ENCODE peak calls at places on chromosomes 4 and X, in four cellular contexts. One of them, this sample, is unnamed.

GRCh38 chr4:94827481-94828110 is 69.8 kb downstream of the BMPR1B start:
- DNase-seq in tibial nerve: no peak
- DNase-seq in right lobe of liver: no peak
- DNase-seq in GM23338: no peak
- DNase-seq in this sample: peak

GRCh38 chrX:11704725-11705495 is 39.2 kb upstream of the ARHGAP6 start:
- DNase-seq in tibial nerve: no peak
- DNase-seq in right lobe of liver: no peak
- DNase-seq in GM23338: peak
- DNase-seq in this sample: no peak

GRCh38 chrX:129779747-129780146 is at the start of gene SASH3:
- DNase-seq in tibial nerve: peak
- DNase-seq in right lobe of liver: peak
- DNase-seq in GM23338: no peak
- DNase-seq in this sample: no peak

GRCh38 chr4:40055873-40056721 is 553 bp upstream of the N4BP2 start:
- DNase-seq in tibial nerve: peak
- DNase-seq in right lobe of liver: peak
- DNase-seq in GM23338: peak
- DNase-seq in this sample: peak

GRCh38 chr4:8235224-8235623 is 34.3 kb upstream of the HTRA3 start:
- DNase-seq in tibial nerve: no peak
- DNase-seq in right lobe of liver: peak
- DNase-seq in GM23338: no peak
- DNase-seq in this sample: no peak

GRCh38 chrX:155056877-155057792 is 13.8 kb downstream of the CMC4 start:
- DNase-seq in tibial nerve: peak
- DNase-seq in right lobe of liver: peak
- DNase-seq in GM23338: peak
- DNase-seq in this sample: no peak

GRCh38 chr4:150960818-150961217 is 54.3 kb downstream of the LRBA start:
- DNase-seq in tibial nerve: no peak
- DNase-seq in right lobe of liver: no peak
- DNase-seq in GM23338: peak
- DNase-seq in this sample: no peak

GRCh38 chr4:113141901-113142346 is 92.5 kb downstream of the ANK2 start:
- DNase-seq in tibial nerve: no peak
- DNase-seq in right lobe of liver: no peak
- DNase-seq in GM23338: no peak
- DNase-seq in this sample: peak

GRCh38 chrX:27336466-27337091 is 126.6 kb downstream of the PPP4R3C start:
- DNase-seq in tibial nerve: no peak
- DNase-seq in right lobe of liver: no peak
- DNase-seq in GM23338: peak
- DNase-seq in this sample: no peak

GRCh38 chrX:34875204-34875603 is 67.4 kb upstream of the FAM47B start:
- DNase-seq in tibial nerve: no peak
- DNase-seq in right lobe of liver: no peak
- DNase-seq in GM23338: no peak
- DNase-seq in this sample: no peak

GRCh38 chrX:137427813-137428212 is 138.1 kb upstream of the ZIC3 start:
- DNase-seq in tibial nerve: no peak
- DNase-seq in right lobe of liver: no peak
- DNase-seq in GM23338: peak
- DNase-seq in this sample: no peak

GRCh38 chr4:48570646-48571220 is 80.7 kb downstream of the ZAR1 start:
- DNase-seq in tibial nerve: no peak
- DNase-seq in right lobe of liver: no peak
- DNase-seq in GM23338: no peak
- DNase-seq in this sample: peak

GRCh38 chr4:74632634-74633033 is 161.7 kb downstream of the BTC start:
- DNase-seq in tibial nerve: peak
- DNase-seq in right lobe of liver: no peak
- DNase-seq in GM23338: no peak
- DNase-seq in this sample: no peak

GRCh38 chr4:163536101-163536500 is 41.6 kb downstream of the TMA16 start:
- DNase-seq in tibial nerve: no peak
- DNase-seq in right lobe of liver: no peak
- DNase-seq in GM23338: no peak
- DNase-seq in this sample: no peak

GRCh38 chrX:78329486-78329885 is 2.1 kb upstream of the CYSLTR1 start:
- DNase-seq in tibial nerve: no peak
- DNase-seq in right lobe of liver: no peak
- DNase-seq in GM23338: no peak
- DNase-seq in this sample: no peak

GRCh38 chrX:46140272-46140671 is 404.9 kb downstream of the ZNF674 start:
- DNase-seq in tibial nerve: no peak
- DNase-seq in right lobe of liver: no peak
- DNase-seq in GM23338: no peak
- DNase-seq in this sample: no peak

GRCh38 chrX:35726176-35726575 is 72.0 kb upstream of the MAGEB16 start:
- DNase-seq in tibial nerve: no peak
- DNase-seq in right lobe of liver: no peak
- DNase-seq in GM23338: peak
- DNase-seq in this sample: no peak

GRCh38 chr4:151184523-151185458 is 85.4 kb downstream of the RPS3A start:
- DNase-seq in tibial nerve: no peak
- DNase-seq in right lobe of liver: no peak
- DNase-seq in GM23338: no peak
- DNase-seq in this sample: no peak

GRCh38 chrX:20382518-20383291 is 116.0 kb upstream of the RPS6KA3 start:
- DNase-seq in tibial nerve: no peak
- DNase-seq in right lobe of liver: no peak
- DNase-seq in GM23338: no peak
- DNase-seq in this sample: no peak

GRCh38 chr4:125434136-125434535 is 119.4 kb downstream of the FAT4 start:
- DNase-seq in tibial nerve: no peak
- DNase-seq in right lobe of liver: no peak
- DNase-seq in GM23338: no peak
- DNase-seq in this sample: peak

GRCh38 chr4:185726931-185727330 is 85.1 kb downstream of the SORBS2 start:
- DNase-seq in tibial nerve: no peak
- DNase-seq in right lobe of liver: peak
- DNase-seq in GM23338: no peak
- DNase-seq in this sample: no peak

GRCh38 chrX:81528041-81528440 is 326.1 kb downstream of the SH3BGRL start:
- DNase-seq in tibial nerve: no peak
- DNase-seq in right lobe of liver: no peak
- DNase-seq in GM23338: no peak
- DNase-seq in this sample: no peak

DNA sequence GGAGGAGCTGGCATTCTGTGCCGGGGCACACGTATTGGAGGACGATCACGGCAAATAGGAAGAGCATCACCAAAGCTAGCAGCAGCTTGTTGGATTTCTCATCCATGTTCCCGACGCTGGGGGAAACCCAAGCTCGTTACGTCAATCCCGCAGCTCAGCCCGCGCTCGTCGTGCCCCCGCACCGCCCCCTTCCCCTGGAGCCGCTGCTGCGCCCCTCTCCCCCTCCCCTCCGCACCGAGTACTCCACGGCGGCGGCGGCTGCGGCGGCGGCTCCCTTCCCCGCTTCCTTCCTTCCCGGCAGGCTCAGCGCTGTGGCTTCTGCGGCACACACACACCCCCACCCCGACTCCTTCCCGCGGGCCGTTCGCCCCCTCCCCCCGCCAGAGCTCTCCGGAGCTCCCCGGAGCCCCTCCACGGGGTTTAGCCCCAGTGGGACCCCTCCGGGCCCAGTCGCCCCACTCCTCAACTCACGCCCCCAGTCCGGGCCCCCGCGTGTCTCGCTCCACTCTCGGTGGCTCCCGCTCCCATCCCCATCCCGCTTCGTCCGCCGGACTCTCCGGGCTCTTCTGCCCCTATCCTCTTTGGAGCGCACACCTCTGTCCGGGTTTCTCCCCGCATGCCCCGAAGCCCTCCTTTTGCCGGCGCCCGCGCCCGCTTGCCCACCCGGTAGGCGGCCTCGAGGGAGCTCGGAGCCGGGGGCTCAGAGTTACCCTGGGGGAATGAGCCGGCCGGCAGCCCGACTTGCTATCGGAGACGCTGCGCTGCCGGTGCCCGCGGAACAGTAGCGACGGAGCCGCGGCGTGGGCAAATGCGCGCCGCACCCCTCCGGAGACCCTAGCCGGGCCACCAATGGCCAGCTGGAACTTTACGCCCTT is 981 bp downstream of the HS6ST2 start:
- DNase-seq in tibial nerve: no peak
- DNase-seq in right lobe of liver: no peak
- DNase-seq in GM23338: peak
- DNase-seq in this sample: no peak
- H3K4me3 ChIP-seq in tibial nerve: peak
- H3K4me3 ChIP-seq in right lobe of liver: no peak
- H3K4me3 ChIP-seq in GM23338: peak
- H3K4me3 ChIP-seq in this sample: no peak

GRCh38 chrX:107119281-107119680 is 659 bp upstream of the RBM41 start:
- DNase-seq in tibial nerve: no peak
- DNase-seq in right lobe of liver: no peak
- DNase-seq in GM23338: no peak
- DNase-seq in this sample: no peak
- H3K4me3 ChIP-seq in tibial nerve: peak
- H3K4me3 ChIP-seq in right lobe of liver: peak
- H3K4me3 ChIP-seq in GM23338: no peak
- H3K4me3 ChIP-seq in this sample: no peak

DNA sequence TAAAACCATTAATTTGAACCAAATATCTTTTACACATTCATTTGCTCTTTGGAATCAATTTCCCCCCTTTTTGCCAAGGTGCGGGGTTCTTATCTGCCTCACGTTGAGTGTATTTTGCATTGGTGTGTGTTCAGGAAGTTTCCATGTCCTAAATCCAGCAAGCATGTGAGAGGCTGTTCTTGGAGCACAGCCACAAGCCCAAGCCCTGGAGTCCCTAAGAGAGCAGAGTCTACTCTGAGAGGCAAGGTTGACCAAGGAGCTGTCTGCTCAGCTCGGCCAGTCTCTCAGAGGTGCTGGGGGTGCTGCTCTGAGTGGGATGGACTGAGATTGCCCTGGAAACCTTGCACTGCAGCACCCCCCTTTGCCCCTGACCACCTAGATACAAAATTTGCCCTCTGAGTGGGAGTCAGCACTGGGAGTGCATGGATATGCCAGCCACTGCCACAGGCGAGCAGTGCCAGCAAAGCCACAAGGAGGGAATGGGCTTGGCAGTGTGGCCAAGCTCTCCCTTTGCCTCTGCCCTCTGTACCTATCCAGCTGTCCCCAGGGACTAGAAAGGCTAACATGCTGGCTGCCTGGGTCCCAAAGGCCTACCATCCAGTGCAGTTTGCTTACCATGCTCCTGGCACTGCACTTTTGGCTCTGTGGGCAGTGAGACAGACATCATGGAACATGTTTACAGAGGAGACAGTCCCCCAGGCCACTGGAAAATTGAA is 20.5 kb upstream of the FAM193A start:
- DNase-seq in tibial nerve: peak
- DNase-seq in right lobe of liver: peak
- DNase-seq in GM23338: no peak
- DNase-seq in this sample: no peak
- H3K4me3 ChIP-seq in tibial nerve: no peak
- H3K4me3 ChIP-seq in right lobe of liver: no peak
- H3K4me3 ChIP-seq in GM23338: no peak
- H3K4me3 ChIP-seq in this sample: no peak

GRCh38 chrX:153495362-153495751 is 577 bp downstream of the BGN start:
- DNase-seq in tibial nerve: no peak
- DNase-seq in right lobe of liver: no peak
- DNase-seq in GM23338: no peak
- DNase-seq in this sample: no peak

GRCh38 chrX:153493085-153493484 is 1.7 kb upstream of the BGN start:
- DNase-seq in tibial nerve: no peak
- DNase-seq in right lobe of liver: no peak
- DNase-seq in GM23338: no peak
- DNase-seq in this sample: no peak

GRCh38 chrX:153495903-153496629 is 1.3 kb downstream of the BGN start:
- DNase-seq in tibial nerve: no peak
- DNase-seq in right lobe of liver: no peak
- DNase-seq in GM23338: no peak
- DNase-seq in this sample: no peak

GRCh38 chrX:153494061-153494460 is 719 bp upstream of the BGN start:
- DNase-seq in tibial nerve: no peak
- DNase-seq in right lobe of liver: no peak
- DNase-seq in GM23338: no peak
- DNase-seq in this sample: no peak

DNA sequence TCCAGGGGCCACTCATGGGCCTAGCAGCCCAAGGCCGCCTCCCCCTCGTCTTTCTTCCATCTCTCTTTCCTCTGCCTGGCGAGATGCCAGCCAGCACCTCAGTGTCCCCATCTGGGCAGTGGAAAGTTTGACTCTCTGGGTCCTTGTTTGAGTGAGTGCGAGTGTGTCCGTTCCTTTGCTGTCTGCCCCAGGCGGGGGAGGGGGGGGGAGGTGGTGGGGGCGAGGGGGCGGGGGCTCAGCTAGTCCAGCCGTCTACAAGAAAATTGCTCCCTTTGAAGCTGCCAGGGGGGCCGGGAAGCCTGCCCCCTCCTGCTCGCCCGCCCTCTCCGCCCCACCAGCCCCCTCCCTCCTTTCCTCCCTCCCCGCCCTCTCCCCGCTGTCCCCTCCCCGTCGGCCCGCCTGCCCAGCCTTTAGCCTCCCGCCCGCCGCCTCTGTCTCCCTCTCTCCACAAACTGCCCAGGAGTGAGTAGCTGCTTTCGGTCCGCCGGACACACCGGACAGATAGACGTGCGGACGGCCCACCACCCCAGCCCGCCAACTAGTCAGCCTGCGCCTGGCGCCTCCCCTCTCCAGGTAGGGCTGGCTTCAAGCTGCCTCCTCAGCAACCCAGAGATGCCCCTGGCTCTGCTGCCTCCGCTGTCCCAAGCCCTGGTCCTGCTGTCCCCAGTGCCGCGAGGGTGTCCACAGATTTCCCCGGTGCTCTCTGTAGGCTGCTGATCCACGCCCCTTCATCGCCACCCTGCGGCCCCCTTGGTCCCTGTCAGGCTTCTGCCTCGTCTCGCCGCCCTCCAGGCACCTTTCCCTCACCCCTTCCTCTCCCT is at the start of gene BGN:
- DNase-seq in tibial nerve: no peak
- DNase-seq in right lobe of liver: no peak
- DNase-seq in GM23338: peak
- DNase-seq in this sample: no peak
- H3K4me3 ChIP-seq in tibial nerve: peak
- H3K4me3 ChIP-seq in right lobe of liver: peak
- H3K4me3 ChIP-seq in GM23338: peak
- H3K4me3 ChIP-seq in this sample: peak

GRCh38 chrX:30887288-30887687 is 1.8 kb downstream of the TAB3 start:
- DNase-seq in tibial nerve: no peak
- DNase-seq in right lobe of liver: no peak
- DNase-seq in GM23338: no peak
- DNase-seq in this sample: no peak
- H3K4me3 ChIP-seq in tibial nerve: no peak
- H3K4me3 ChIP-seq in right lobe of liver: no peak
- H3K4me3 ChIP-seq in GM23338: no peak
- H3K4me3 ChIP-seq in this sample: no peak

GRCh38 chr4:25030283-25031076 is at the start of gene LGI2:
- DNase-seq in tibial nerve: no peak
- DNase-seq in right lobe of liver: no peak
- DNase-seq in GM23338: peak
- DNase-seq in this sample: no peak
- H3K4me3 ChIP-seq in tibial nerve: peak
- H3K4me3 ChIP-seq in right lobe of liver: peak
- H3K4me3 ChIP-seq in GM23338: peak
- H3K4me3 ChIP-seq in this sample: peak

GRCh38 chr4:2364654-2365053 is 53.8 kb downstream of the ZFYVE28 start:
- DNase-seq in tibial nerve: no peak
- DNase-seq in right lobe of liver: no peak
- DNase-seq in GM23338: no peak
- DNase-seq in this sample: peak
- H3K4me3 ChIP-seq in tibial nerve: peak
- H3K4me3 ChIP-seq in right lobe of liver: peak
- H3K4me3 ChIP-seq in GM23338: no peak
- H3K4me3 ChIP-seq in this sample: peak